ENCODE peak calls at places on chromosomes 12 and 14, in ten cellular contexts. One of them, this sample, is unnamed.

GRCh38 chr14:102262894-102263462 is 42.0 kb downstream of the MOK start:
- ATAC-seq in activated B cell treated with CpG ODN at 0.5 μM for 24 hours: no peak
- ATAC-seq in PC-3: peak; percentile 92
- ATAC-seq in central memory CD8-positive, alpha-beta T cell: no peak
- ATAC-seq in heart right ventricle: peak; percentile 8
- ATAC-seq in Right ventricle myocardium inferior: peak; percentile 24
- ATAC-seq in natural killer cell: no peak
- ATAC-seq in naive thymus-derived CD4-positive, alpha-beta T cell: no peak
- ATAC-seq in heart left ventricle: peak; percentile 31
- ATAC-seq in aorta: peak; percentile 41
- ATAC-seq in this sample: no peak

GRCh38 chr12:4143909-4144308 is 129.7 kb upstream of the CCND2 start:
- ATAC-seq in Right ventricle myocardium inferior: no peak
- ATAC-seq in activated B cell treated with CpG ODN at 0.5 μM for 24 hours: no peak
- ATAC-seq in heart right ventricle: no peak
- ATAC-seq in naive thymus-derived CD4-positive, alpha-beta T cell: peak; percentile 48
- ATAC-seq in central memory CD8-positive, alpha-beta T cell: peak; percentile 47
- ATAC-seq in natural killer cell: no peak
- ATAC-seq in heart left ventricle: no peak
- ATAC-seq in PC-3: no peak
- ATAC-seq in aorta: no peak
- ATAC-seq in this sample: no peak

GRCh38 chr12:53538209-53538689 is 31.0 kb upstream of the NPFF start:
- ATAC-seq in Right ventricle myocardium inferior: peak; percentile 81
- ATAC-seq in aorta: peak; percentile 81
- ATAC-seq in naive thymus-derived CD4-positive, alpha-beta T cell: no peak
- ATAC-seq in activated B cell treated with CpG ODN at 0.5 μM for 24 hours: no peak
- ATAC-seq in heart left ventricle: peak; percentile 78
- ATAC-seq in heart right ventricle: no peak
- ATAC-seq in central memory CD8-positive, alpha-beta T cell: no peak
- ATAC-seq in natural killer cell: no peak
- ATAC-seq in PC-3: peak; percentile 51
- ATAC-seq in this sample: peak; percentile 73

GRCh38 chr12:112183141-112183581 is 57.8 kb downstream of the TRAFD1 start:
- ATAC-seq in central memory CD8-positive, alpha-beta T cell: no peak
- ATAC-seq in Right ventricle myocardium inferior: no peak
- ATAC-seq in aorta: no peak
- ATAC-seq in activated B cell treated with CpG ODN at 0.5 μM for 24 hours: no peak
- ATAC-seq in heart left ventricle: no peak
- ATAC-seq in heart right ventricle: no peak
- ATAC-seq in naive thymus-derived CD4-positive, alpha-beta T cell: no peak
- ATAC-seq in PC-3: no peak
- ATAC-seq in natural killer cell: no peak
- ATAC-seq in this sample: no peak

GRCh38 chr12:109923038-109923437 is 23.0 kb downstream of the TCHP start:
- ATAC-seq in aorta: no peak
- ATAC-seq in naive thymus-derived CD4-positive, alpha-beta T cell: no peak
- ATAC-seq in central memory CD8-positive, alpha-beta T cell: no peak
- ATAC-seq in PC-3: no peak
- ATAC-seq in heart left ventricle: no peak
- ATAC-seq in Right ventricle myocardium inferior: no peak
- ATAC-seq in natural killer cell: no peak
- ATAC-seq in activated B cell treated with CpG ODN at 0.5 μM for 24 hours: no peak
- ATAC-seq in heart right ventricle: no peak
- ATAC-seq in this sample: no peak

GRCh38 chr12:11771895-11772502 is 122.5 kb downstream of the ETV6 start:
- ATAC-seq in heart left ventricle: no peak
- ATAC-seq in activated B cell treated with CpG ODN at 0.5 μM for 24 hours: no peak
- ATAC-seq in natural killer cell: no peak
- ATAC-seq in central memory CD8-positive, alpha-beta T cell: no peak
- ATAC-seq in heart right ventricle: no peak
- ATAC-seq in naive thymus-derived CD4-positive, alpha-beta T cell: no peak
- ATAC-seq in PC-3: no peak
- ATAC-seq in aorta: no peak
- ATAC-seq in Right ventricle myocardium inferior: no peak
- ATAC-seq in this sample: no peak

GRCh38 chr14:90045608-90046007 is 16.2 kb upstream of the KCNK13 start:
- ATAC-seq in aorta: no peak
- ATAC-seq in PC-3: no peak
- ATAC-seq in heart right ventricle: no peak
- ATAC-seq in activated B cell treated with CpG ODN at 0.5 μM for 24 hours: no peak
- ATAC-seq in Right ventricle myocardium inferior: no peak
- ATAC-seq in naive thymus-derived CD4-positive, alpha-beta T cell: no peak
- ATAC-seq in central memory CD8-positive, alpha-beta T cell: no peak
- ATAC-seq in heart left ventricle: no peak
- ATAC-seq in natural killer cell: no peak
- ATAC-seq in this sample: no peak

GRCh38 chr12:84508325-84508861 is 404.2 kb downstream of the SLC6A15 start:
- ATAC-seq in natural killer cell: no peak
- ATAC-seq in heart right ventricle: peak; percentile 82
- ATAC-seq in central memory CD8-positive, alpha-beta T cell: no peak
- ATAC-seq in activated B cell treated with CpG ODN at 0.5 μM for 24 hours: no peak
- ATAC-seq in naive thymus-derived CD4-positive, alpha-beta T cell: peak; percentile 56
- ATAC-seq in aorta: peak; percentile 77
- ATAC-seq in PC-3: peak; percentile 89
- ATAC-seq in Right ventricle myocardium inferior: peak; percentile 77
- ATAC-seq in heart left ventricle: peak; percentile 88
- ATAC-seq in this sample: peak; percentile 86

GRCh38 chr12:118237908-118238307 is 102.0 kb downstream of the PEBP1 start:
- ATAC-seq in naive thymus-derived CD4-positive, alpha-beta T cell: no peak
- ATAC-seq in activated B cell treated with CpG ODN at 0.5 μM for 24 hours: no peak
- ATAC-seq in aorta: no peak
- ATAC-seq in Right ventricle myocardium inferior: no peak
- ATAC-seq in natural killer cell: no peak
- ATAC-seq in PC-3: peak; percentile 88
- ATAC-seq in heart left ventricle: no peak
- ATAC-seq in central memory CD8-positive, alpha-beta T cell: no peak
- ATAC-seq in heart right ventricle: no peak
- ATAC-seq in this sample: no peak

GRCh38 chr12:108332791-108333382 is 6.2 kb downstream of the CMKLR1 start:
- ATAC-seq in central memory CD8-positive, alpha-beta T cell: peak; percentile 87
- ATAC-seq in aorta: peak; percentile 45
- ATAC-seq in natural killer cell: peak; percentile 88
- ATAC-seq in activated B cell treated with CpG ODN at 0.5 μM for 24 hours: no peak
- ATAC-seq in heart left ventricle: peak; percentile 81
- ATAC-seq in PC-3: no peak
- ATAC-seq in naive thymus-derived CD4-positive, alpha-beta T cell: peak; percentile 79
- ATAC-seq in Right ventricle myocardium inferior: peak; percentile 54
- ATAC-seq in heart right ventricle: peak; percentile 73
- ATAC-seq in this sample: peak; percentile 70

GRCh38 chr14:86532219-86532618 is 1002.3 kb downstream of the FLRT2 start:
- ATAC-seq in Right ventricle myocardium inferior: no peak
- ATAC-seq in PC-3: no peak
- ATAC-seq in activated B cell treated with CpG ODN at 0.5 μM for 24 hours: no peak
- ATAC-seq in naive thymus-derived CD4-positive, alpha-beta T cell: no peak
- ATAC-seq in heart left ventricle: no peak
- ATAC-seq in heart right ventricle: no peak
- ATAC-seq in natural killer cell: no peak
- ATAC-seq in aorta: no peak
- ATAC-seq in central memory CD8-positive, alpha-beta T cell: no peak
- ATAC-seq in this sample: no peak

GRCh38 chr12:52771088-52771487 is 6.1 kb downstream of the KRT76 start:
- ATAC-seq in heart right ventricle: no peak
- ATAC-seq in activated B cell treated with CpG ODN at 0.5 μM for 24 hours: no peak
- ATAC-seq in natural killer cell: no peak
- ATAC-seq in Right ventricle myocardium inferior: no peak
- ATAC-seq in naive thymus-derived CD4-positive, alpha-beta T cell: no peak
- ATAC-seq in heart left ventricle: no peak
- ATAC-seq in PC-3: no peak
- ATAC-seq in central memory CD8-positive, alpha-beta T cell: no peak
- ATAC-seq in aorta: no peak
- ATAC-seq in this sample: no peak